ENCODE peak calls at places on chromosomes 3 and 15, in nine cellular contexts. V, J, T, K, E, D, U, Z and X are unnamed samples.

GRCh38 chr3:195015021-195015420 is 255.9 kb downstream of the XXYLT1 start:
- DNase-seq in V (no peak), J (no peak), T (no peak), K (no peak), E (no peak), D (no peak), U (no peak), Z (no peak), X (no peak)

GRCh38 chr3:1007890-1008289 is 84.9 kb upstream of the CNTN6 start:
- DNase-seq in V (no peak), J (no peak), T (peak; percentile 5), K (no peak), E (no peak), D (no peak), U (no peak), Z (no peak), X (no peak)

GRCh38 chr15:49916998-49917397 is 202.0 kb downstream of the ATP8B4 start:
- DNase-seq in V (no peak), J (no peak), T (no peak), K (no peak), E (no peak), D (no peak), U (no peak), Z (no peak), X (no peak)

GRCh38 chr15:57079907-57080750 is 161.7 kb downstream of the TCF12 start:
- DNase-seq in V (no peak), J (no peak), T (no peak), K (no peak), E (no peak), D (no peak), U (no peak), Z (no peak), X (no peak)

GRCh38 chr3:37971467-37971866 is 19.1 kb upstream of the VILL start:
- DNase-seq in V (no peak), J (no peak), T (no peak), K (no peak), E (no peak), D (no peak), U (no peak), Z (no peak), X (no peak)

GRCh38 chr3:139491966-139492365 is 15.7 kb upstream of the RBP2 start:
- DNase-seq in V (no peak), J (no peak), T (no peak), K (no peak), E (no peak), D (no peak), U (no peak), Z (no peak), X (no peak)

GRCh38 chr3:148975277-148975676 is 16.1 kb upstream of the GYG1 start:
- DNase-seq in V (no peak), J (no peak), T (no peak), K (no peak), E (no peak), D (no peak), U (no peak), Z (no peak), X (no peak)

GRCh38 chr15:79007066-79007465 is 62.2 kb upstream of the CTSH start:
- DNase-seq in V (no peak), J (no peak), T (peak; percentile 73), K (peak; percentile 72), E (no peak), D (no peak), U (peak; percentile 47), Z (no peak), X (peak; percentile 51)

GRCh38 chr15:25536801-25537310 is 98.0 kb upstream of the UBE3A start:
- DNase-seq in V (no peak), J (no peak), T (no peak), K (no peak), E (no peak), D (no peak), U (no peak), Z (no peak), X (no peak)

GRCh38 chr15:53323197-53323596 is 436.3 kb downstream of the WDR72 start:
- DNase-seq in V (no peak), J (no peak), T (peak; percentile 64), K (no peak), E (no peak), D (no peak), U (no peak), Z (no peak), X (no peak)

GRCh38 chr3:57127849-57128566 is 37.1 kb downstream of the IL17RD start:
- DNase-seq in V (no peak), J (no peak), T (peak; percentile 44), K (peak; percentile 37), E (no peak), D (no peak), U (no peak), Z (no peak), X (no peak)

GRCh38 chr3:48989796-48990635 is at the start of gene P4HTM:
- DNase-seq in V (peak; percentile 64), J (no peak), T (peak; percentile 94), K (peak; percentile 78), E (peak; percentile 36), D (peak; percentile 82), U (peak; percentile 88), Z (peak; percentile 58), X (peak; percentile 90)

GRCh38 chr15:31276596-31277298 is 49.9 kb upstream of the KLF13 start:
- DNase-seq in V (no peak), J (no peak), T (peak; percentile 2), K (no peak), E (no peak), D (no peak), U (no peak), Z (no peak), X (no peak)

GRCh38 chr3:21330293-21330692 is 420.7 kb downstream of the ZNF385D start:
- DNase-seq in V (no peak), J (no peak), T (no peak), K (no peak), E (no peak), D (no peak), U (no peak), Z (no peak), X (no peak)

GRCh38 chr3:10772230-10773161 is 43.5 kb upstream of the SLC6A11 start:
- DNase-seq in V (no peak), J (no peak), T (no peak), K (peak; percentile 17), E (no peak), D (no peak), U (no peak), Z (no peak), X (no peak)

GRCh38 chr3:152438181-152438580 is 169.5 kb downstream of the MBNL1 start:
- DNase-seq in V (no peak), J (no peak), T (no peak), K (no peak), E (no peak), D (no peak), U (no peak), Z (no peak), X (no peak)

GRCh38 chr3:171494457-171495109 is 34.4 kb upstream of the TNIK start:
- DNase-seq in V (no peak), J (no peak), T (no peak), K (no peak), E (no peak), D (no peak), U (no peak), Z (no peak), X (no peak)

GRCh38 chr3:129975332-129976090 is 991 bp downstream of the TRH start:
- DNase-seq in V (no peak), J (peak; percentile 63), T (peak; percentile 26), K (peak; percentile 61), E (no peak), D (peak; percentile 2), U (peak; percentile 24), Z (no peak), X (no peak)

GRCh38 chr3:33313331-33313730 is 36.1 kb downstream of the FBXL2 start:
- DNase-seq in V (no peak), J (no peak), T (no peak), K (no peak), E (no peak), D (no peak), U (no peak), Z (no peak), X (no peak)

GRCh38 chr3:177754508-177754921 is 557.2 kb upstream of the TBL1XR1 start:
- DNase-seq in V (no peak), J (no peak), T (no peak), K (no peak), E (no peak), D (no peak), U (no peak), Z (no peak), X (no peak)

GRCh38 chr3:25604107-25604805 is 60.5 kb downstream of the TOP2B start:
- DNase-seq in V (no peak), J (no peak), T (no peak), K (no peak), E (no peak), D (no peak), U (no peak), Z (no peak), X (no peak)

GRCh38 chr3:8848696-8849131 is 79.3 kb upstream of the OXTR start:
- DNase-seq in V (no peak), J (no peak), T (no peak), K (no peak), E (no peak), D (no peak), U (no peak), Z (no peak), X (no peak)

GRCh38 chr3:177420643-177421042 is 223.4 kb upstream of the TBL1XR1 start:
- DNase-seq in V (no peak), J (no peak), T (no peak), K (no peak), E (no peak), D (no peak), U (no peak), Z (no peak), X (no peak)

GRCh38 chr3:139121513-139122220 is 77.0 kb upstream of the PRR23C start:
- DNase-seq in V (no peak), J (no peak), T (peak; percentile 63), K (no peak), E (no peak), D (no peak), U (no peak), Z (no peak), X (peak; percentile 56)

GRCh38 chr15:31261266-31262142 is 65.1 kb upstream of the KLF13 start:
- DNase-seq in V (no peak), J (no peak), T (no peak), K (no peak), E (no peak), D (no peak), U (no peak), Z (no peak), X (peak; percentile 39)

GRCh38 chr3:145900056-145900829 is 260.7 kb downstream of the PLOD2 start:
- DNase-seq in V (no peak), J (no peak), T (no peak), K (no peak), E (no peak), D (no peak), U (no peak), Z (no peak), X (no peak)

GRCh38 chr3:159130108-159130507 is 328.3 kb downstream of the MFSD1 start:
- DNase-seq in V (no peak), J (peak; percentile 1), T (peak; percentile 10), K (no peak), E (no peak), D (no peak), U (peak; percentile 3), Z (no peak), X (peak; percentile 72)